ENCODE peak calls at places on chromosomes 1 and 21, in ten cellular contexts. L is adrenal gland, A is GM12892, B is fibroblast of the conjunctiva, W is AG08396, J is nucleus accumbens, X is GM20000, G is fibroblast of pulmonary artery, P is Caki2, S is dorsolateral prefrontal cortex. Z is an unnamed sample.
A peak's percentile ranks its signal among the peaks of the same experiment; 100 is the strongest.

GRCh38 chr1:175771301-175771700 is 27.9 kb upstream of the TNR start:
- DNase-seq in L (no peak), A (no peak), B (no peak), W (no peak), J (no peak), X (no peak), G (no peak), P (no peak), S (peak; percentile 56), Z (no peak)

GRCh38 chr1:115764541-115764940 is 4.0 kb downstream of the CASQ2 start:
- DNase-seq in L (no peak), A (no peak), B (no peak), W (peak; percentile 39), J (no peak), X (no peak), G (peak; percentile 42), P (peak; percentile 22), S (no peak), Z (no peak)

GRCh38 chr1:42946120-42947009 is 12.3 kb downstream of the SLC2A1 start:
- DNase-seq in L (no peak), A (no peak), B (no peak), W (no peak), J (no peak), X (no peak), G (no peak), P (no peak), S (no peak), Z (no peak)

GRCh38 chr1:12404918-12405317 is 175.1 kb downstream of the VPS13D start:
- DNase-seq in L (no peak), A (no peak), B (no peak), W (no peak), J (no peak), X (no peak), G (no peak), P (no peak), S (no peak), Z (no peak)

GRCh38 chr1:29547300-29547699 is 311.0 kb downstream of the PTPRU start:
- DNase-seq in L (no peak), A (no peak), B (no peak), W (no peak), J (no peak), X (no peak), G (no peak), P (no peak), S (no peak), Z (no peak)

GRCh38 chr1:67355745-67356424 is 48.2 kb downstream of the IL12RB2 start:
- DNase-seq in L (no peak), A (no peak), B (peak; percentile 14), W (peak; percentile 66), J (no peak), X (no peak), G (peak; percentile 21), P (no peak), S (no peak), Z (no peak)

GRCh38 chr1:7406641-7407546 is 364.2 kb upstream of the VAMP3 start:
- DNase-seq in L (no peak), A (no peak), B (no peak), W (no peak), J (no peak), X (no peak), G (no peak), P (no peak), S (peak; percentile 14), Z (no peak)

GRCh38 chr1:197922070-197922390 is 4.9 kb downstream of the LHX9 start:
- DNase-seq in L (no peak), A (no peak), B (no peak), W (no peak), J (no peak), X (no peak), G (no peak), P (no peak), S (no peak), Z (no peak)

GRCh38 chr1:18989176-18989799 is 32.8 kb upstream of the IFFO2 start:
- DNase-seq in L (no peak), A (no peak), B (no peak), W (no peak), J (no peak), X (no peak), G (no peak), P (no peak), S (no peak), Z (no peak)

GRCh38 chr1:2300004-2300771 is 72.1 kb downstream of the SKI start:
- DNase-seq in L (no peak), A (peak; percentile 96), B (no peak), W (no peak), J (no peak), X (peak; percentile 94), G (no peak), P (no peak), S (no peak), Z (no peak)

GRCh38 chr1:67831850-67832513 is 1.3 kb downstream of the GNG12 start:
- DNase-seq in L (peak; percentile 77), A (no peak), B (peak; percentile 36), W (peak; percentile 82), J (peak; percentile 9), X (peak; percentile 52), G (peak; percentile 71), P (peak; percentile 76), S (no peak), Z (no peak)

GRCh38 chr1:218217040-218217439 is 68.1 kb upstream of the RRP15 start:
- DNase-seq in L (no peak), A (no peak), B (no peak), W (no peak), J (no peak), X (no peak), G (no peak), P (no peak), S (no peak), Z (no peak)

GRCh38 chr1:76781447-76781846 is 85.8 kb upstream of the ST6GALNAC5 start:
- DNase-seq in L (no peak), A (no peak), B (no peak), W (no peak), J (no peak), X (no peak), G (no peak), P (no peak), S (no peak), Z (no peak)

GRCh38 chr1:89125571-89126233 is at the start of gene GBP2:
- DNase-seq in L (no peak), A (no peak), B (peak; percentile 74), W (peak; percentile 81), J (no peak), X (peak; percentile 78), G (peak; percentile 82), P (peak; percentile 33), S (no peak), Z (no peak)

GRCh38 chr1:234743866-234744581 is 134.0 kb upstream of the IRF2BP2 start:
- DNase-seq in L (no peak), A (no peak), B (peak; percentile 28), W (peak; percentile 18), J (no peak), X (no peak), G (peak; percentile 68), P (no peak), S (no peak), Z (no peak)

GRCh38 chr1:183780159-183780558 is 24.8 kb upstream of the RGL1 start:
- DNase-seq in L (no peak), A (no peak), B (no peak), W (no peak), J (no peak), X (no peak), G (no peak), P (no peak), S (no peak), Z (no peak)

GRCh38 chr1:240091614-240092300 is at the start of gene FMN2:
- DNase-seq in L (peak; percentile 20), A (peak; percentile 15), B (no peak), W (peak; percentile 93), J (peak; percentile 58), X (peak; percentile 33), G (no peak), P (peak; percentile 65), S (peak; percentile 54), Z (peak; percentile 88)

GRCh38 chr1:172378109-172378755 is 42.3 kb upstream of the C1orf105 start:
- DNase-seq in L (no peak), A (no peak), B (no peak), W (no peak), J (no peak), X (no peak), G (peak; percentile 58), P (no peak), S (no peak), Z (no peak)

GRCh38 chr1:168454211-168454815 is 89.5 kb downstream of the XCL2 start:
- DNase-seq in L (no peak), A (no peak), B (no peak), W (peak; percentile 47), J (no peak), X (no peak), G (no peak), P (no peak), S (no peak), Z (no peak)

GRCh38 chr1:81126989-81127571 is 673.7 kb upstream of the ADGRL2 start:
- DNase-seq in L (no peak), A (no peak), B (no peak), W (no peak), J (no peak), X (no peak), G (no peak), P (no peak), S (no peak), Z (no peak)

GRCh38 chr1:43547538-43548072 is 16.9 kb downstream of the PTPRF start:
- DNase-seq in L (no peak), A (no peak), B (no peak), W (no peak), J (peak; percentile 35), X (no peak), G (no peak), P (no peak), S (no peak), Z (no peak)

GRCh38 chr1:65910432-65910831 is 117.7 kb downstream of the PDE4B start:
- DNase-seq in L (no peak), A (no peak), B (no peak), W (no peak), J (no peak), X (no peak), G (no peak), P (no peak), S (no peak), Z (no peak)

GRCh38 chr1:99573431-99574217 is 72.3 kb upstream of the PALMD start:
- DNase-seq in L (no peak), A (no peak), B (no peak), W (no peak), J (no peak), X (no peak), G (no peak), P (no peak), S (no peak), Z (no peak)

GRCh38 chr1:246727594-246727993 is 3.4 kb downstream of the SCCPDH start:
- DNase-seq in L (no peak), A (no peak), B (no peak), W (no peak), J (no peak), X (no peak), G (no peak), P (no peak), S (no peak), Z (no peak)

GRCh38 chr1:213131851-213132655 is 81.0 kb downstream of the RPS6KC1 start:
- DNase-seq in L (no peak), A (no peak), B (no peak), W (no peak), J (no peak), X (no peak), G (no peak), P (no peak), S (no peak), Z (no peak)

GRCh38 chr1:56258395-56258794 is 321.0 kb downstream of the PLPP3 start:
- DNase-seq in L (no peak), A (no peak), B (no peak), W (no peak), J (no peak), X (no peak), G (no peak), P (no peak), S (no peak), Z (no peak)

GRCh38 chr1:151924691-151925587 is 15.6 kb upstream of the THEM4 start:
- DNase-seq in L (no peak), A (no peak), B (no peak), W (no peak), J (no peak), X (peak; percentile 17), G (no peak), P (no peak), S (no peak), Z (no peak)

GRCh38 chr21:45794040-45794439 is 150.5 kb downstream of the PCBP3 start:
- DNase-seq in L (no peak), A (no peak), B (no peak), W (no peak), J (no peak), X (no peak), G (no peak), P (peak; percentile 28), S (no peak), Z (no peak)

Z was measured in D721Med.